ENCODE peak calls at places on chromosome 15, in ten cellular contexts. D is mammary epithelial cell, M is sigmoid colon, J is brain microvascular endothelial cell, U is breast epithelium, V is stomach, C is ovary, R is PC-3, I is right cardiac atrium, W is skeletal muscle cell. X is an unnamed sample.

GRCh38 chr15:98405013-98405412 is 243.3 kb upstream of the IGF1R start:
- DNase-seq in D (no peak), M (no peak), J (no peak), U (no peak), V (no peak), C (no peak), R (no peak), I (no peak), W (no peak), X (no peak)

GRCh38 chr15:88401972-88402656 is 65.1 kb downstream of the MRPL46 start:
- DNase-seq in D (no peak), M (no peak), J (no peak), U (no peak), V (no peak), C (no peak), R (no peak), I (peak), W (no peak), X (peak)

GRCh38 chr15:92665100-92665555 is 9.6 kb upstream of the FAM174B start:
- DNase-seq in D (no peak), M (peak), J (no peak), U (no peak), V (no peak), C (peak), R (no peak), I (no peak), W (no peak), X (no peak)

GRCh38 chr15:88621789-88622604 is 857 bp downstream of the AEN start:
- DNase-seq in D (peak), M (peak), J (peak), U (no peak), V (no peak), C (no peak), R (peak), I (no peak), W (no peak), X (peak)

GRCh38 chr15:78909160-78909695 is 35.6 kb downstream of the CTSH start:
- DNase-seq in D (no peak), M (no peak), J (no peak), U (no peak), V (no peak), C (no peak), R (no peak), I (no peak), W (no peak), X (no peak)

GRCh38 chr15:60961541-60961940 is 267.6 kb downstream of the RORA start:
- DNase-seq in D (no peak), M (no peak), J (no peak), U (no peak), V (no peak), C (no peak), R (no peak), I (peak), W (no peak), X (no peak)

GRCh38 chr15:34084086-34084485 is 17.6 kb downstream of the EMC7 start:
- DNase-seq in D (no peak), M (peak), J (no peak), U (no peak), V (no peak), C (no peak), R (peak), I (no peak), W (no peak), X (peak)

GRCh38 chr15:69604050-69604378 is 151.4 kb downstream of the RPLP1 start:
- DNase-seq in D (peak), M (no peak), J (no peak), U (no peak), V (peak), C (no peak), R (peak), I (no peak), W (no peak), X (no peak)

GRCh38 chr15:58988011-58988785 is 735 bp downstream of the RNF111 start:
- DNase-seq in D (peak), M (peak), J (peak), U (peak), V (peak), C (peak), R (peak), I (peak), W (no peak), X (peak)

GRCh38 chr15:85793641-85794597 is 806 bp downstream of the KLHL25 start:
- DNase-seq in D (peak), M (no peak), J (peak), U (no peak), V (peak), C (peak), R (peak), I (peak), W (no peak), X (peak)

GRCh38 chr15:58967479-58967878 is 20.0 kb upstream of the RNF111 start:
- DNase-seq in D (no peak), M (no peak), J (no peak), U (no peak), V (no peak), C (no peak), R (no peak), I (no peak), W (no peak), X (no peak)

GRCh38 chr15:93460717-93461116 is 371.7 kb upstream of the RGMA start:
- DNase-seq in D (peak), M (no peak), J (no peak), U (no peak), V (no peak), C (no peak), R (no peak), I (no peak), W (no peak), X (no peak)

GRCh38 chr15:84826369-84826823 is 9.2 kb downstream of the ALPK3 start:
- DNase-seq in D (peak), M (no peak), J (no peak), U (no peak), V (peak), C (no peak), R (peak), I (peak), W (no peak), X (peak)

GRCh38 chr15:100764778-100765457 is 114.7 kb upstream of the ALDH1A3 start:
- DNase-seq in D (no peak), M (peak), J (peak), U (no peak), V (no peak), C (no peak), R (peak), I (no peak), W (peak), X (peak)

GRCh38 chr15:84603630-84604379 is 3.0 kb downstream of the ZSCAN2 start:
- DNase-seq in D (no peak), M (no peak), J (no peak), U (no peak), V (no peak), C (no peak), R (no peak), I (no peak), W (no peak), X (no peak)

GRCh38 chr15:75164625-75165024 is 37.1 kb upstream of the C15orf39 start:
- DNase-seq in D (no peak), M (no peak), J (no peak), U (no peak), V (no peak), C (no peak), R (no peak), I (no peak), W (no peak), X (no peak)

GRCh38 chr15:60751985-60752952 is 273.3 kb upstream of the ICE2 start:
- DNase-seq in D (no peak), M (peak), J (peak), U (no peak), V (peak), C (peak), R (no peak), I (peak), W (peak), X (peak)

GRCh38 chr15:86877171-86877631 is 797.5 kb downstream of the AGBL1 start:
- DNase-seq in D (peak), M (no peak), J (no peak), U (no peak), V (no peak), C (no peak), R (peak), I (no peak), W (no peak), X (peak)

GRCh38 chr15:99704444-99704838 is 28.8 kb downstream of the LYSMD4 start:
- DNase-seq in D (peak), M (no peak), J (peak), U (no peak), V (no peak), C (no peak), R (peak), I (no peak), W (peak), X (peak)

GRCh38 chr15:60672400-60672799 is 193.5 kb upstream of the ICE2 start:
- DNase-seq in D (no peak), M (no peak), J (no peak), U (no peak), V (no peak), C (no peak), R (no peak), I (no peak), W (no peak), X (no peak)

GRCh38 chr15:75640483-75641175 is 605 bp upstream of the IMP3 start:
- DNase-seq in D (peak), M (no peak), J (peak), U (no peak), V (no peak), C (no peak), R (peak), I (no peak), W (no peak), X (peak)

GRCh38 chr15:64878708-64879107 is 33.0 kb upstream of the ANKDD1A start:
- DNase-seq in D (no peak), M (peak), J (no peak), U (no peak), V (no peak), C (no peak), R (no peak), I (no peak), W (no peak), X (no peak)

GRCh38 chr15:37032091-37032775 is 68.1 kb downstream of the MEIS2 start:
- DNase-seq in D (no peak), M (no peak), J (no peak), U (no peak), V (no peak), C (no peak), R (no peak), I (no peak), W (no peak), X (no peak)

GRCh38 chr15:64651573-64652260 is 123.7 kb downstream of the RBPMS2 start:
- DNase-seq in D (peak), M (no peak), J (no peak), U (no peak), V (no peak), C (no peak), R (peak), I (no peak), W (no peak), X (no peak)

GRCh38 chr15:98850991-98851776 is 156.4 kb downstream of the PGPEP1L start:
- DNase-seq in D (peak), M (peak), J (peak), U (peak), V (peak), C (peak), R (peak), I (peak), W (no peak), X (peak)

GRCh38 chr15:41483519-41483918 is 10.2 kb upstream of the ITPKA start:
- DNase-seq in D (no peak), M (no peak), J (no peak), U (no peak), V (no peak), C (no peak), R (no peak), I (peak), W (no peak), X (no peak)

GRCh38 chr15:41482070-41482469 is 11.6 kb upstream of the ITPKA start:
- DNase-seq in D (no peak), M (no peak), J (no peak), U (no peak), V (peak), C (no peak), R (no peak), I (no peak), W (no peak), X (no peak)

GRCh38 chr15:41482478-41482877 is 11.2 kb upstream of the ITPKA start:
- DNase-seq in D (no peak), M (no peak), J (no peak), U (no peak), V (no peak), C (no peak), R (no peak), I (no peak), W (no peak), X (no peak)

GRCh38 chr15:41485226-41485625 is 8.4 kb upstream of the ITPKA start:
- DNase-seq in D (no peak), M (no peak), J (no peak), U (no peak), V (no peak), C (no peak), R (no peak), I (peak), W (no peak), X (no peak)

GRCh38 chr15:41483115-41483514 is 10.6 kb upstream of the ITPKA start:
- DNase-seq in D (no peak), M (no peak), J (no peak), U (no peak), V (no peak), C (no peak), R (no peak), I (no peak), W (no peak), X (no peak)
- H3K4me3 ChIP-seq in D (no peak), M (no peak), J (no peak), U (no peak), V (peak), C (no peak), R (no peak), I (no peak), W (no peak), X (no peak)

GRCh38 chr15:28955160-28955502 is 69.4 kb downstream of the APBA2 start:
- DNase-seq in D (no peak), M (no peak), J (peak), U (no peak), V (no peak), C (no peak), R (peak), I (no peak), W (peak), X (no peak)
- H3K4me3 ChIP-seq in D (no peak), M (no peak), J (no peak), U (no peak), V (no peak), C (no peak), R (no peak), I (no peak), W (no peak), X (no peak)

GRCh38 chr15:52680756-52681155 is 1.6 kb upstream of the ATOSA start:
- DNase-seq in D (no peak), M (no peak), J (no peak), U (no peak), V (no peak), C (no peak), R (no peak), I (no peak), W (no peak), X (no peak)

GRCh38 chr15:52679232-52680040 is at the start of gene ATOSA:
- DNase-seq in D (peak), M (peak), J (peak), U (peak), V (peak), C (peak), R (peak), I (peak), W (peak), X (peak)

GRCh38 chr15:52681441-52681840 is 2.3 kb upstream of the ATOSA start:
- DNase-seq in D (no peak), M (no peak), J (no peak), U (no peak), V (no peak), C (no peak), R (no peak), I (no peak), W (no peak), X (no peak)

GRCh38 chr15:52678468-52679231 is 538 bp downstream of the ATOSA start:
- DNase-seq in D (peak), M (peak), J (peak), U (peak), V (peak), C (peak), R (peak), I (peak), W (peak), X (peak)

GRCh38 chr15:52680041-52680391 is 828 bp upstream of the ATOSA start:
- DNase-seq in D (peak), M (no peak), J (peak), U (no peak), V (no peak), C (no peak), R (no peak), I (no peak), W (no peak), X (no peak)
- H3K4me3 ChIP-seq in D (peak), M (peak), J (peak), U (peak), V (peak), C (peak), R (peak), I (peak), W (peak), X (peak)

GRCh38 chr15:77436822-77437221 is 16.1 kb downstream of the HMG20A start:
- DNase-seq in D (no peak), M (no peak), J (no peak), U (no peak), V (no peak), C (no peak), R (no peak), I (no peak), W (no peak), X (no peak)

GRCh38 chr15:77437264-77437663 is 16.6 kb downstream of the HMG20A start:
- DNase-seq in D (no peak), M (no peak), J (no peak), U (no peak), V (no peak), C (no peak), R (no peak), I (no peak), W (no peak), X (no peak)

GRCh38 chr15:77440378-77440999 is 19.8 kb downstream of the HMG20A start:
- DNase-seq in D (peak), M (no peak), J (peak), U (no peak), V (no peak), C (no peak), R (peak), I (no peak), W (no peak), X (no peak)
- H3K4me3 ChIP-seq in D (no peak), M (no peak), J (no peak), U (no peak), V (no peak), C (no peak), R (no peak), I (no peak), W (no peak), X (no peak)

GRCh38 chr15:43828061-43828657 is 1.4 kb downstream of the WDR76 start:
- DNase-seq in D (no peak), M (no peak), J (no peak), U (no peak), V (no peak), C (no peak), R (peak), I (no peak), W (no peak), X (no peak)
- H3K4me3 ChIP-seq in D (peak), M (no peak), J (peak), U (no peak), V (no peak), C (no peak), R (peak), I (no peak), W (peak), X (peak)

DNA sequence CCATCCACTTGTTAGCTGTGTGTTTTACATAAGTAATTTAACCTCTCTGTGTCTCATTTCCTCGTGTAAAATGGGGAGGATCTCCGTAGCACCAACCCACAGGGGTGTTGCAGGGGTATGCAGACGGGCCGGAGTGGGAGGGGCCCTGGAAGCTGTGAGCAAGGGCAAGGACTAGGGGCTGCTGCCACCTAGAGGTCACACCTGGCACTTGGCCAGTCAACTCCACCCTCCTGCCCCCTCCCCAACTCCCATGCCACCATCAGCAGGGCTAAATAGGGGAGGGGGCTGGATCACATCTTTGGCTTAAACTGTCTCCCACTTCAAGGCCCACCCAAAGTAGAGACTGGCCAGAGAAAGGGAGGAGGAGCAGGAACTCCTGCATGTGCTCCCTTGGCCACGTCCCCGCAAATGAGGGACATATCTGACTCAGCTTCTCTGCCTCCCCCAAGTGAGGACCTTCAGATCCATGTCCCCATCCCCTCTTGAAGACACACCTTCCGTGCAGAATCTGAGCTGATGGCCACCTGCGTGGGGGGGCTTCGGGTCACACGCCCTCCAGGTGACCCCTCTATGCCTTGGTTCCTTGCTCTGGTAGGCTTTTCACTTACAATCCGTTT is 2.6 kb downstream of the CCDC9B start:
- DNase-seq in D (peak), M (peak), J (peak), U (no peak), V (peak), C (peak), R (peak), I (peak), W (no peak), X (no peak)
- H3K4me3 ChIP-seq in D (peak), M (peak), J (peak), U (no peak), V (peak), C (no peak), R (peak), I (no peak), W (no peak), X (no peak)

DNA sequence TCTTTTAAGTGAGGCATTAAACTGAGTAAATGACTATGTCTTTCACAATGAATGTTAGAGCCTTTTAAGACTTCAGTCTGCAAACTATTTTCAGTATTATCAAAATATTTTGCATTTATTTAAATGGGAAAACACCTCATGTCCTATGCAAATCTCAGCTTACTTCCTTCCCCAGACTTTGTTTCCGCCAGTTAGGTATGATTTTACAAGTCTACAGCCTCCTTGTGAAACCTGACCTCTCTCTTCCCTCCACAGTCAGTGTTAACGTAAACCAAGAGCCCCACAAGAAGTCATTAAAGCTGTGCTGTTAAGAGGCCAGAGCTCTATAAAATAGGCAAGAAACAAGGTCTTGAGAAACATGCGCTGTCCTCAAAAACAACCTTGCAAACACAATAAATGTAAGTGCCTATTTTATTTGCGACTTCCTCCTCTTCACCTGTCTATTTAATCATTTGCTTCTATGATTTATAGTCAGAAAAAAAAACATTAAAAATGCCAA is 48.3 kb downstream of the PRTG start:
- DNase-seq in D (no peak), M (no peak), J (no peak), U (no peak), V (no peak), C (no peak), R (peak), I (no peak), W (peak), X (no peak)
- H3K4me3 ChIP-seq in D (no peak), M (no peak), J (no peak), U (no peak), V (no peak), C (no peak), R (no peak), I (no peak), W (no peak), X (no peak)

X was measured in MG63.